ENCODE peak calls at places on chromosomes 5 and 9, in eight cellular contexts. H is NB4; T is BJ; U is amygdala; B is Caki2; K is naive thymus-derived CD8-positive, alpha-beta T cell; L is stimulated activated CD8-positive, alpha-beta memory T cell treated with anti-CD3 and anti-CD28 coated beads, Interleukin-12 subunit alpha, Interleukin-12 subunit beta, amount 100 ng/mL, for 1 hour; Y is spleen. R is an unnamed sample.

GRCh38 chr9:128787583-128788156 is 617 bp downstream of the TBC1D13 start:
- DNase-seq in U (no peak), Y (no peak), L (no peak), K (no peak), H (peak), B (no peak), T (no peak), R (no peak)

GRCh38 chr9:94588681-94589080 is 4.9 kb downstream of the FBP2 start:
- DNase-seq in T (no peak), K (no peak), Y (no peak), H (no peak), U (no peak), B (no peak), L (no peak), R (no peak)

GRCh38 chr9:93258818-93259489 is 75.0 kb downstream of the WNK2 start:
- DNase-seq in H (no peak), U (no peak), K (no peak), B (no peak), Y (peak), L (no peak), T (no peak), R (no peak)

GRCh38 chr5:19855929-19856328 is 132.1 kb downstream of the CDH18 start:
- DNase-seq in Y (no peak), K (no peak), H (no peak), U (no peak), B (no peak), T (peak), L (no peak), R (no peak)

GRCh38 chr5:115516372-115516771 is 28.2 kb downstream of the FEM1C start:
- DNase-seq in H (no peak), U (no peak), K (no peak), T (no peak), B (no peak), Y (no peak), L (no peak), R (no peak)

GRCh38 chr5:23930985-23931384 is 423.6 kb downstream of the PRDM9 start:
- DNase-seq in Y (no peak), K (no peak), U (no peak), L (no peak), B (no peak), T (no peak), H (peak), R (no peak)

GRCh38 chr9:105994970-105995369 is 300.6 kb downstream of the TMEM38B start:
- DNase-seq in B (peak), Y (no peak), U (peak), H (peak), K (no peak), T (no peak), L (no peak), R (no peak)

GRCh38 chr9:32644698-32645097 is 9.2 kb upstream of the TAF1L start:
- DNase-seq in Y (no peak), B (peak), L (no peak), H (no peak), K (no peak), T (peak), U (no peak), R (no peak)

GRCh38 chr5:181200816-181201215 is 4.2 kb downstream of the TRIM7 start:
- DNase-seq in T (no peak), H (no peak), L (no peak), U (no peak), K (no peak), B (no peak), Y (peak), R (no peak)

GRCh38 chr5:72042097-72042496 is 65.2 kb upstream of the MAP1B start:
- DNase-seq in H (no peak), L (no peak), Y (no peak), K (no peak), B (no peak), T (no peak), U (no peak), R (no peak)

GRCh38 chr9:131884222-131884621 is 144.3 kb upstream of the RAPGEF1 start:
- DNase-seq in Y (peak), K (no peak), B (no peak), U (no peak), H (no peak), L (no peak), T (no peak), R (no peak)

GRCh38 chr9:120477534-120478001 is 102.4 kb downstream of the CDK5RAP2 start:
- DNase-seq in L (no peak), B (peak), T (peak), Y (no peak), U (peak), K (no peak), H (peak), R (peak)

GRCh38 chr5:36150676-36151433 is 832 bp downstream of the LMBRD2 start:
- DNase-seq in T (no peak), H (peak), B (peak), Y (peak), K (peak), L (no peak), U (peak), R (peak)

GRCh38 chr9:70859694-70860093 is 261.7 kb downstream of the TRPM3 start:
- DNase-seq in T (no peak), U (no peak), Y (no peak), L (no peak), K (no peak), H (no peak), B (no peak), R (no peak)

GRCh38 chr5:132669455-132669820 is 4.4 kb upstream of the IL4 start:
- DNase-seq in K (no peak), U (no peak), B (no peak), L (no peak), Y (peak), T (no peak), H (no peak), R (no peak)

GRCh38 chr9:11194249-11194648 is 581.4 kb upstream of the PTPRD start:
- DNase-seq in H (no peak), Y (no peak), B (no peak), K (no peak), U (no peak), T (no peak), L (no peak), R (no peak)

GRCh38 chr9:113879318-113879717 is 3.2 kb downstream of the ZNF618 start:
- DNase-seq in H (no peak), L (no peak), K (no peak), U (no peak), Y (no peak), T (no peak), B (no peak), R (no peak)

GRCh38 chr5:153907170-153907775 is 131.4 kb downstream of the FAM114A2 start:
- DNase-seq in U (no peak), Y (no peak), L (no peak), K (no peak), B (no peak), T (peak), H (no peak), R (no peak)

GRCh38 chr5:141637693-141638419 is 1.1 kb downstream of the RELL2 start:
- DNase-seq in L (peak), H (peak), T (no peak), U (no peak), K (peak), Y (peak), B (no peak), R (peak)

GRCh38 chr9:128001411-128002298 is 20.9 kb upstream of the EEIG1 start:
- DNase-seq in U (no peak), Y (no peak), H (no peak), B (peak), L (no peak), K (no peak), T (peak), R (no peak)

GRCh38 chr9:77022783-77023440 is 3.5 kb downstream of the FOXB2 start:
- DNase-seq in T (no peak), K (no peak), U (no peak), L (no peak), B (no peak), H (no peak), Y (no peak), R (no peak)

GRCh38 chr9:127424669-127424986 is 446 bp downstream of the ZNF79 start:
- DNase-seq in B (no peak), U (no peak), T (no peak), Y (no peak), K (peak), H (peak), L (peak), R (no peak)

GRCh38 chr9:34442770-34443169 is 15.6 kb downstream of the FAM219A start:
- DNase-seq in L (no peak), Y (no peak), U (no peak), K (no peak), T (no peak), H (no peak), B (no peak), R (no peak)

GRCh38 chr9:81686614-81687520 is 2.5 kb downstream of the TLE1 start:
- DNase-seq in L (no peak), U (peak), Y (peak), B (peak), H (peak), K (peak), T (no peak), R (peak)

GRCh38 chr9:97905228-97905627 is 17.1 kb downstream of the TRMO start:
- DNase-seq in T (no peak), H (no peak), L (no peak), U (no peak), K (peak), Y (no peak), B (no peak), R (no peak)

GRCh38 chr5:142179776-142180387 is 71.3 kb downstream of the NDFIP1 start:
- DNase-seq in Y (peak), U (no peak), B (no peak), T (no peak), K (no peak), H (no peak), L (no peak), R (no peak)

GRCh38 chr5:44952376-44952775 is 143.6 kb downstream of the MRPS30 start:
- DNase-seq in K (no peak), U (no peak), L (no peak), H (peak), B (peak), T (no peak), Y (no peak), R (no peak)

GRCh38 chr5:171428168-171428658 is 8.8 kb downstream of the FGF18 start:
- DNase-seq in U (no peak), B (no peak), K (no peak), Y (no peak), L (no peak), T (no peak), H (no peak), R (no peak)

R was measured in occipital lobe.